ENCODE peak calls at places on chromosome 10, in eight cellular contexts. D is AG09309; J is activated CD4-positive, alpha-beta T cell treated with anti-CD3 and anti-CD28 coated beads, Interleukin-2, amount 10 ng/mL, durations not matched to agents 7 days and 5 days; E is NB4; L is activated CD8-positive, alpha-beta memory T cell treated with anti-CD3 and anti-CD28 coated beads for 4 hours; X is GM04503; T is KBM-7; U is H7. R is an unnamed sample.

GRCh38 chr10:124286621-124287020 is 132.1 kb downstream of the OAT start:
- DNase-seq in D (no peak), T (no peak), L (no peak), J (no peak), E (no peak), X (no peak), U (no peak), R (no peak)

GRCh38 chr10:34689053-34689452 is 126.0 kb downstream of the PARD3 start:
- DNase-seq in J (no peak), D (no peak), L (no peak), X (no peak), T (no peak), U (no peak), E (no peak), R (no peak)

GRCh38 chr10:131429942-131430341 is 118.4 kb upstream of the TCERG1L start:
- DNase-seq in J (no peak), X (no peak), T (no peak), D (no peak), E (no peak), L (no peak), U (no peak), R (no peak)

GRCh38 chr10:2839081-2839725 is 228.1 kb upstream of the PFKP start:
- DNase-seq in U (peak), E (peak), T (peak), D (no peak), J (peak), X (no peak), L (no peak), R (peak)

GRCh38 chr10:95783741-95784140 is 27.8 kb downstream of the ENTPD1 start:
- DNase-seq in L (no peak), D (no peak), X (no peak), E (no peak), T (no peak), U (no peak), J (no peak), R (no peak)

GRCh38 chr10:71486465-71487114 is 89.9 kb downstream of the CDH23 start:
- DNase-seq in E (peak), D (no peak), L (peak), J (peak), U (peak), T (peak), X (no peak), R (peak)

GRCh38 chr10:122911889-122912484 is 1.6 kb downstream of the FAM24A start:
- DNase-seq in E (peak), J (peak), L (no peak), T (peak), X (peak), U (peak), D (no peak), R (peak)

GRCh38 chr10:31134303-31134928 is 102.8 kb upstream of the ZNF438 start:
- DNase-seq in T (peak), L (no peak), D (no peak), E (peak), U (no peak), J (no peak), X (no peak), R (peak)

GRCh38 chr10:129710510-129710847 is 243.4 kb downstream of the MGMT start:
- DNase-seq in D (no peak), U (no peak), L (no peak), J (no peak), E (no peak), X (no peak), T (no peak), R (peak)

GRCh38 chr10:117175215-117175900 is 21.9 kb upstream of the KCNK18 start:
- DNase-seq in T (no peak), L (no peak), E (no peak), X (no peak), J (peak), U (peak), D (no peak), R (peak)

GRCh38 chr10:26543567-26544306 is 105.6 kb downstream of the APBB1IP start:
- DNase-seq in X (no peak), E (no peak), U (no peak), J (peak), L (no peak), D (no peak), T (no peak), R (no peak)

GRCh38 chr10:129963831-129964501 is at the start of gene EBF3:
- DNase-seq in T (peak), X (no peak), D (no peak), J (peak), L (no peak), U (peak), E (peak), R (peak)

GRCh38 chr10:129085821-129086220 is 381.2 kb upstream of the MGMT start:
- DNase-seq in D (no peak), X (no peak), U (no peak), L (no peak), J (no peak), T (no peak), E (no peak), R (no peak)

GRCh38 chr10:49758249-49758930 is 3.7 kb downstream of the OGDHL start:
- DNase-seq in J (no peak), T (no peak), X (no peak), E (no peak), D (no peak), L (no peak), U (peak), R (no peak)

GRCh38 chr10:132872658-132873057 is 69.7 kb downstream of the CFAP46 start:
- DNase-seq in X (no peak), T (no peak), L (no peak), E (no peak), U (no peak), J (no peak), D (no peak), R (no peak)

GRCh38 chr10:22174442-22174841 is 43.4 kb downstream of the EBLN1 start:
- DNase-seq in X (no peak), U (no peak), L (no peak), J (no peak), D (no peak), T (no peak), E (no peak), R (no peak)

GRCh38 chr10:62900829-62901571 is 84.8 kb upstream of the EGR2 start:
- DNase-seq in D (no peak), X (no peak), J (no peak), E (peak), T (no peak), U (no peak), L (no peak), R (no peak)

GRCh38 chr10:13930123-13930522 is 343.4 kb downstream of the PRPF18 start:
- DNase-seq in J (peak), U (no peak), X (no peak), E (no peak), L (no peak), T (peak), D (no peak), R (no peak)

GRCh38 chr10:71623098-71623985 is 96.2 kb downstream of the C10orf105 start:
- DNase-seq in U (peak), J (peak), L (no peak), D (no peak), X (no peak), E (peak), T (peak), R (peak)

GRCh38 chr10:99235469-99235871 is at the start of gene HPSE2:
- DNase-seq in E (peak), T (no peak), L (no peak), J (no peak), X (no peak), U (peak), D (no peak), R (no peak)

GRCh38 chr10:26725837-26726727 is 28.6 kb downstream of the PDSS1 start:
- DNase-seq in X (no peak), D (peak), L (peak), E (peak), U (peak), T (peak), J (peak), R (peak)

GRCh38 chr10:13117842-13118783 is 18.1 kb downstream of the OPTN start:
- DNase-seq in D (no peak), U (no peak), L (no peak), X (no peak), T (peak), J (no peak), E (peak), R (no peak)

GRCh38 chr10:119448579-119449209 is 93.8 kb downstream of the RGS10 start:
- DNase-seq in L (no peak), U (no peak), E (no peak), X (no peak), D (no peak), J (no peak), T (no peak), R (no peak)

GRCh38 chr10:80104066-80104926 is 25.8 kb downstream of the TMEM254 start:
- DNase-seq in U (no peak), D (peak), E (no peak), T (no peak), L (no peak), J (no peak), X (peak), R (peak)

GRCh38 chr10:122112625-122113160 is 123.7 kb downstream of the TACC2 start:
- DNase-seq in J (no peak), E (peak), D (peak), T (peak), U (peak), L (no peak), X (peak), R (peak)

GRCh38 chr10:113644185-113645120 is 19.4 kb downstream of the NRAP start:
- DNase-seq in E (no peak), L (no peak), T (no peak), J (no peak), X (peak), U (no peak), D (no peak), R (peak)

GRCh38 chr10:90813592-90814365 is 44.1 kb downstream of the HTR7 start:
- DNase-seq in X (no peak), U (no peak), L (no peak), J (no peak), E (no peak), D (no peak), T (no peak), R (no peak)

GRCh38 chr10:11225935-11226334 is 208.3 kb downstream of the CELF2 start:
- DNase-seq in L (no peak), E (peak), U (no peak), J (peak), T (peak), D (no peak), X (no peak), R (no peak)

GRCh38 chr10:62083413-62083794 is 181.9 kb downstream of the ARID5B start:
- DNase-seq in E (no peak), T (peak), J (no peak), U (no peak), D (no peak), L (no peak), X (no peak), R (no peak)

GRCh38 chr10:30737931-30738391 is 108.4 kb upstream of the LYZL2 start:
- DNase-seq in E (peak), L (no peak), J (no peak), U (no peak), X (no peak), D (no peak), T (no peak), R (no peak)

R was measured in hepatocyte.